ENCODE peak calls at places on chromosomes 11 and 22, in ten cellular contexts. N is kidney epithelial cell; B is coronary artery; S is fibroblast of villous mesenchyme; U is heart left ventricle; D is CD8-positive, alpha-beta T cell; A is Caco-2; E is neural crest cell; V is K562; J is endothelial cell. X is an unnamed sample.

GRCh38 chr11:22581354-22581753 is 44.3 kb downstream of the FANCF start:
- DNase-seq in V (no peak), U (no peak), S (no peak), E (no peak), N (no peak), B (no peak), D (no peak), J (no peak), A (no peak), X (no peak)

GRCh38 chr22:40322061-40322460 is 24.2 kb upstream of the ADSL start:
- DNase-seq in B (no peak), D (no peak), N (no peak), A (no peak), U (no peak), V (no peak), E (no peak), S (no peak), J (no peak), X (no peak)

GRCh38 chr11:36509265-36509664 is 807 bp downstream of the TRAF6 start:
- DNase-seq in S (peak; percentile 47), E (no peak), N (no peak), V (peak; percentile 27), U (no peak), D (peak; percentile 16), A (no peak), J (peak; percentile 19), B (no peak), X (no peak)

GRCh38 chr11:45275823-45276222 is 10.3 kb downstream of the SYT13 start:
- DNase-seq in U (no peak), J (no peak), A (no peak), E (no peak), N (no peak), D (no peak), S (no peak), B (no peak), V (no peak), X (no peak)

GRCh38 chr11:62069374-62069773 is 54.4 kb upstream of the INCENP start:
- DNase-seq in S (no peak), U (no peak), A (no peak), D (no peak), V (no peak), N (no peak), E (no peak), B (no peak), J (peak; percentile 4), X (no peak)

GRCh38 chr11:10715571-10715970 is 22.0 kb upstream of the IRAG1 start:
- DNase-seq in N (no peak), U (no peak), V (no peak), B (no peak), J (no peak), E (no peak), S (no peak), D (no peak), A (no peak), X (no peak)

GRCh38 chr11:37946155-37946766 is 1348.2 kb upstream of the RAG2 start:
- DNase-seq in V (peak; percentile 7), N (no peak), U (no peak), E (peak; percentile 30), S (peak; percentile 48), A (no peak), B (no peak), D (no peak), J (peak; percentile 54), X (no peak)

GRCh38 chr22:25475554-25476022 is 88.9 kb upstream of the GRK3 start:
- DNase-seq in D (no peak), E (no peak), B (no peak), U (peak; percentile 35), S (peak; percentile 33), J (no peak), A (no peak), N (peak; percentile 93), V (no peak), X (no peak)

GRCh38 chr11:18459634-18460033 is 4.0 kb downstream of the LDHAL6A start:
- DNase-seq in A (no peak), N (no peak), E (no peak), V (no peak), D (no peak), U (no peak), S (no peak), B (no peak), J (no peak), X (no peak)

GRCh38 chr11:102238287-102238894 is 78.9 kb upstream of the BIRC3 start:
- DNase-seq in A (no peak), U (no peak), J (no peak), S (no peak), E (no peak), V (no peak), D (no peak), N (no peak), B (no peak), X (no peak)

GRCh38 chr11:111528557-111528956 is 12.0 kb upstream of the LAYN start:
- DNase-seq in U (no peak), E (no peak), D (no peak), V (no peak), S (no peak), N (no peak), B (no peak), J (no peak), A (no peak), X (no peak)

GRCh38 chr11:69541501-69542313 is 60.2 kb downstream of the LINC01488 start:
- DNase-seq in N (peak; percentile 91), J (no peak), D (no peak), E (no peak), S (no peak), U (no peak), A (peak; percentile 26), V (no peak), B (peak; percentile 68), X (no peak)

GRCh38 chr22:26617251-26618199 is at the start of gene CRYBB1:
- DNase-seq in N (no peak), E (no peak), D (no peak), S (peak; percentile 47), V (peak; percentile 28), A (no peak), U (peak; percentile 38), B (no peak), J (no peak), X (no peak)

GRCh38 chr22:30214703-30215405 is 31.7 kb downstream of the LIF start:
- DNase-seq in E (no peak), N (no peak), J (no peak), U (no peak), V (no peak), A (no peak), B (no peak), D (no peak), S (no peak), X (no peak)

GRCh38 chr11:24142062-24142461 is 354.8 kb upstream of the LUZP2 start:
- DNase-seq in J (no peak), D (no peak), N (no peak), V (no peak), U (no peak), A (no peak), E (no peak), S (no peak), B (no peak), X (no peak)

GRCh38 chr11:74288911-74289310 is 22.5 kb downstream of the P4HA3 start:
- DNase-seq in E (no peak), J (no peak), U (no peak), B (no peak), N (no peak), S (peak; percentile 64), V (no peak), A (no peak), D (no peak), X (no peak)

DNA sequence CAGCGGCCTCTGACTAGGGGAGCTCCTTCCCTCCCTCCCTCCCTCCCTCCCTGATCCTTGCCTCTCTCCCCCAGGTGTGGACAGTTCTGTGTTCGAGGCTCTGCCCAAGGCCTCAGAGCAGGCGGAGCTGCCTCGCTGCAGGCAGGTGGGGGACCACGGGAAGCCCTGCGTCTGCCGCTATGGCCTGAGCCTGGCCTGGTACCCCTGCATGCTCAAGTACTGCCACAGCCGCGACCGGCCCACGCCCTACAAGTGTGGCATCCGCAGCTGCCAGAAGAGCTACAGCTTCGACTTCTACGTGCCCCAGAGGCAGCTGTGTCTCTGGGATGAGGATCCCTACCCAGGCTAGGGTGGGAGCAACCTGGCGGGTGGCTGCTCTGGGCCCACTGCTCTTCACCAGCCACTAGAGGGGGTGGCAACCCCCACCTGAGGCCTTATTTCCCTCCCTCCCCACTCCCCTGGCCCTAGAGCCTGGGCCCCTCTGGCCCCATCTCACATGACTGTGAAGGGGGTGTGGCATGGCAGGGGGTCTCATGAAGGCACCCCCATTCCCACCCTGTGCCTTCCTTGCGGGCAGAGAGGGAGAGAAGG is 11.1 kb upstream of the POU2F3 start:
- DNase-seq in J (no peak), U (no peak), N (no peak), A (no peak), B (no peak), V (peak; percentile 46), D (no peak), E (no peak), S (no peak), X (no peak)
- TF ChIP-seq CTCF in J (peak; percentile 32), U (no peak), N (peak; percentile 41), A (peak; percentile 48), B (no peak), V (peak; percentile 26), D (no peak), E (peak; percentile 26), S (peak; percentile 37), X (peak; percentile 13)

GRCh38 chr11:95341246-95341645 is 110.2 kb upstream of the SESN3 start:
- DNase-seq in A (no peak), E (no peak), D (no peak), V (no peak), S (peak; percentile 16), J (no peak), N (no peak), U (no peak), B (no peak), X (no peak)
- TF ChIP-seq CTCF in A (no peak), E (no peak), D (no peak), V (no peak), S (no peak), J (no peak), N (no peak), U (no peak), B (no peak), X (no peak)

DNA sequence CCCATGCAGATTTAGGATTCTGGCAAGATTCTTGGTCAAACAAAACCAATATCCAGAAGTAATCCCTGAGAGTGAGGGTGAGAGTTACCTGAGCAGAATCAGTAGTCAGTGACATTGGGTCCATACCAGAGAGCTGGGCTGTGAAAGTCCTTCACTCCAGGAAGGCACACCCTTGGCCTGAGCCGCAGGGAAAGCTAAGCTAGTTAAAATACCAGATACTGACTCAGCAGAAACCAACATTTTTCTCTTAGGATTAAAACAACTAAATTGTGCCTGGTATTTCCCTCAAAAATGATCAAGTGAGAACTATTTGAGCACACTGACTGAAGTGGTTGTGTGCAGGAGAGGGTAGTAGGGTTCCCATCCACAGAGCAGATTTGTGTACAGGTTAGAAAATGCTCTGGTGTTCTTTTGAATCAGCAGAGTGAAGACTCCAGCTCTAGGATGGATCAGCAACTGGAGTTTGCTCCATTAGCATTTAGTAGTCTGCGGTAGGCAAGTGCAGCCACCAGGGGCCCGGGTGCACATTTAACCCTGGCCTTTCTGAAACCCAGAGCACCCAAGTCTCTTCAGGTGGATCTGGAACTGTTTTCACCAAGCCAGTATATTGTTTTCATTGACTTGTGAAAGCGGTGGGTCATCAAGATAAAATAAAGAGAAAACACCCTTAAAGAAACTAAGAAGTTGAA is 100.7 kb upstream of the CLPB start:
- DNase-seq in E (no peak), S (peak; percentile 57), B (no peak), U (no peak), J (no peak), V (no peak), D (no peak), N (no peak), A (peak; percentile 50), X (no peak)
- TF ChIP-seq CTCF in E (peak; percentile 47), S (peak; percentile 38), B (no peak), U (no peak), J (peak; percentile 23), V (peak; percentile 12), D (no peak), N (no peak), A (peak; percentile 33), X (peak; percentile 41)

GRCh38 chr11:48116843-48117242 is 99.8 kb upstream of the OR4B1 start:
- DNase-seq in S (no peak), N (no peak), U (no peak), E (no peak), A (no peak), J (peak; percentile 42), B (no peak), V (peak; percentile 36), D (no peak), X (no peak)
- TF ChIP-seq CTCF in S (peak; percentile 59), N (peak; percentile 40), U (peak; percentile 49), E (peak; percentile 57), A (peak; percentile 37), J (peak; percentile 72), B (no peak), V (peak; percentile 30), D (peak; percentile 37), X (peak; percentile 54)

X was measured in progenitor cell of endocrine pancreas.